ENCODE peak calls at places on chromosomes 12 and 14, in seven cellular contexts. W, R, V, Q, K, Z and O are unnamed samples.

GRCh38 chr14:24425704-24426103 is 3.8 kb downstream of the CBLN3 start:
- DNase-seq in W (no peak), R (peak), V (no peak), Q (no peak), K (no peak), Z (no peak), O (no peak)

GRCh38 chr12:113971392-113971791 is 5.3 kb upstream of the RBM19 start:
- DNase-seq in W (no peak), R (no peak), V (no peak), Q (no peak), K (no peak), Z (no peak), O (no peak)

GRCh38 chr12:18703916-18704315 is 33.9 kb downstream of the PLCZ1 start:
- DNase-seq in W (no peak), R (peak), V (no peak), Q (no peak), K (no peak), Z (no peak), O (no peak)

GRCh38 chr12:104519190-104519857 is 62.6 kb downstream of the CHST11 start:
- DNase-seq in W (no peak), R (peak), V (no peak), Q (no peak), K (no peak), Z (no peak), O (no peak)

GRCh38 chr14:100582496-100583165 is 4.6 kb downstream of the BEGAIN start:
- DNase-seq in W (peak), R (no peak), V (peak), Q (no peak), K (no peak), Z (no peak), O (no peak)

GRCh38 chr14:81990312-81990761 is 456.7 kb upstream of the SEL1L start:
- DNase-seq in W (no peak), R (peak), V (no peak), Q (peak), K (peak), Z (peak), O (peak)

GRCh38 chr12:93825501-93825888 is 148.3 kb downstream of the CRADD start:
- DNase-seq in W (no peak), R (no peak), V (no peak), Q (no peak), K (no peak), Z (no peak), O (no peak)

GRCh38 chr12:5276327-5276880 is 155.5 kb upstream of the NTF3 start:
- DNase-seq in W (no peak), R (no peak), V (no peak), Q (no peak), K (no peak), Z (no peak), O (peak)

GRCh38 chr14:101470266-101470665 is 91.0 kb upstream of the DIO3 start:
- DNase-seq in W (no peak), R (no peak), V (no peak), Q (no peak), K (no peak), Z (no peak), O (no peak)

DNA sequence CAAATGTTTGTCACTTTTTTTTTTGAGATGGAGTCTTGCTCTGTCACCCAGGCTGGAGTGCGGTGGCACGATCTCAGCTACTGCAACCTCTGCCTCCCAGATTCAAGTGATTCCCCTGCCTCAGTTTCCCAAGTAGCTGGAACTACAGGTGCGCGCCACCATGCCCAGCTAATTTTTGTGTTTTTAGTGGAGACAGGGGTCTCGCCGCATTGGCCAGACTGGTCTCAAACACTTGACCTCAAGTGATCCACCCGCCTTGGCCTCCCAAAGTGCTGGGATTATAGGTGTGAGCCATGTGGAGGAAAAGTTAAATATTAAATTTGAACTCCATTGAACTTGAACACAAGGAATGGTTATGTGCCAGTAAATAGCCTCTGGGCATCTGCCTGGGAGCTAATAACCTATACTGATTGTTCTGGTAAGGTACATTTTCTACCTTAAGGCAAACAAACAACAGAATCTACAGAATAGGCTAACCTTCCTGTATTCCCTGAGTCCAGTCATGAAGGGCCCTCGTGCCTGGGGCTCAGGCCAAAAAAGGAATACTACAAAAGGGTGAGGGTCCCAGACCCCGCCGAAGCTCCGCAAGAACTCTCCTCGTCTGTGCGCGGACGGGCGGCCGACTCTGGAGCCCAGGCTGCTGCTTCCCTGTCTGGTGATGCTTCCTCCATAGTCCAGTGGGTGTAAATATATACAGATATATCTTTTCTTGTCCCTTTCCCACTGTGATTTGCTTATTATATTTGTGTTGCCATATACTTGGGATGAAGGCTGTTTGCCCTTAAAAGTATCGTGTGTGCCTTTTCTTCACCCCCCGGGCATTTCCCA is 74.0 kb upstream of the EIF5 start:
- DNase-seq in W (no peak), R (no peak), V (no peak), Q (no peak), K (no peak), Z (no peak), O (no peak)
- H3K4me3 ChIP-seq in W (peak), R (peak), V (peak), Q (peak), K (no peak), Z (peak), O (peak)

GRCh38 chr12:77062846-77063461 is 2.4 kb downstream of the E2F7 start:
- DNase-seq in W (no peak), R (no peak), V (no peak), Q (peak), K (no peak), Z (no peak), O (no peak)
- H3K4me3 ChIP-seq in W (no peak), R (no peak), V (peak), Q (no peak), K (no peak), Z (peak), O (no peak)

GRCh38 chr14:50061664-50062437 is 54.5 kb downstream of the VCPKMT start:
- DNase-seq in W (no peak), R (peak), V (no peak), Q (no peak), K (peak), Z (peak), O (peak)
- H3K4me3 ChIP-seq in W (no peak), R (no peak), V (peak), Q (no peak), K (peak), Z (no peak), O (no peak)

GRCh38 chr14:35240233-35240632 is 51.9 kb upstream of the PSMA6 start:
- DNase-seq in W (no peak), R (no peak), V (no peak), Q (no peak), K (no peak), Z (no peak), O (no peak)

GRCh38 chr14:35234007-35234406 is 58.2 kb upstream of the PSMA6 start:
- DNase-seq in W (no peak), R (peak), V (no peak), Q (no peak), K (no peak), Z (peak), O (no peak)

GRCh38 chr14:35235840-35236239 is 56.3 kb upstream of the PSMA6 start:
- DNase-seq in W (no peak), R (no peak), V (no peak), Q (no peak), K (no peak), Z (no peak), O (no peak)

GRCh38 chr14:35231207-35231755 is 60.9 kb upstream of the PSMA6 start:
- DNase-seq in W (no peak), R (peak), V (no peak), Q (no peak), K (no peak), Z (no peak), O (no peak)

GRCh38 chr14:35236806-35237205 is 55.4 kb upstream of the PSMA6 start:
- DNase-seq in W (no peak), R (no peak), V (no peak), Q (no peak), K (no peak), Z (no peak), O (no peak)
- H3K4me3 ChIP-seq in W (no peak), R (no peak), V (no peak), Q (no peak), K (no peak), Z (no peak), O (no peak)

DNA sequence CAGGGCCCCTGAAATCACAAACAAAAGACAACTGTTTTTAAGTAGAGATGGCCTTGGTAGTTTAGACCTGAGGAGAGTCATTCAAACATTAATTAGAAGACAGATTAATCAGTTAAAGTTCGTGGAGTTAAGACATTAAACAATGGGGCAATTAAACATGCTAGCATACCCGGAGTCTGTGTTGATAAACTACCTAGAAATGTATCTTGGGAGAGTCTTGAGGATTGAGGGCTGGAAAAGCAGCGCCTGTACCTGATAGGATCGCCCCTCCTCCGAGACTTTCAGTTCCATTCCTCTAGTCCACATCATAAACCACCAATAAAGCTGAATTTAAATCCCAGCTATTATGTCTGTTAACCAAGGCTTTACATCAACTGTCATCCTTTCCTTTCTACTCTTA is 1.0 kb upstream of the KRAS start:
- DNase-seq in W (no peak), R (no peak), V (no peak), Q (no peak), K (no peak), Z (no peak), O (no peak)
- H3K4me3 ChIP-seq in W (peak), R (peak), V (peak), Q (peak), K (peak), Z (peak), O (peak)

GRCh38 chr14:76929927-76930326 is 98.6 kb downstream of the IRF2BPL start:
- DNase-seq in W (peak), R (peak), V (no peak), Q (no peak), K (no peak), Z (no peak), O (no peak)
- H3K4me3 ChIP-seq in W (no peak), R (no peak), V (no peak), Q (no peak), K (no peak), Z (no peak), O (no peak)

DNA sequence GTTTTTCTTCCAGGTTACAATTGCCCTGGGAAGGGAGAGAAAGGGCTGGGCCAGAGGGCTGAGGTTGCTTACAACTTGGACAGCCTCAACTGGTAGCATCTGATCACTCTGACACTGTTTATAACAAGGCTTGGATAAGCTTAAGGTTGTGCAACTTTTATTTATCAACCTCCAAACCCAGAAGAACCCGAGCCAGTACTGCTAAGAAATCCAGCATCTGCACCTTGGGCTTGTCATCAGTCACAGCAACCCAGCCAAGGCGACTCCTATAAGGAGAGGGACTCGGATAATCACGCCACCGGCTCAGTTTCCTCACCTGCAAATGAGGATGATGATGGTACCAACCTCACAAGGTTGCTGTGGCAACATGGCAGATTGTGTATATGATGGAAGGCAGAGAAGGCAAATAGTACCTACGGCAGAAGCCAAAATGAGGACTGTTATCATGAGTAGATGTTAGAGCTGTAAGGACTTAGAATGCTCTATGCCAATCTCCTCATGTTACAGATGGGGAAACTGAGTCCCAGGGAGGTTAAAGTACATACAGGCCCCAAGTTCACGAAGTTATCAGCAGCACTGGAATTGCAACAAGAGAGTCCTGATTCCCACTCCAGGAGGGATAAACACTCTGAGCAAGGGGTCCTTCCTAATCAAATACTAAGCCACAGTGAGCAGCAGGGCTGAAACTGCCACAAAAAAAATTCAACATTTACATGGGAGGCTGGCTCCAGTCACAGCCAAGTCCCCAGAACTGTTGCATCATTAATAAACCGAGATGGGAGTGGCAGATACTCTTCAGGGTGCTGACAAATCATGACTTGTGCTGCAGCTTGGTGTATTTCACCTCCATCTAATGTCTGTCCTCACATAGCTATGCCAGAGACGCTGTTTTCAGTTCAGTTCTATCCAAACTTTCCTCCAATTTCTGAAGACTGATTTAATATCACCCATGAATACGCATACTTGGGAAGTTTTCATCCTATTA is 24.4 kb downstream of the NUAK1 start:
- DNase-seq in W (peak), R (peak), V (no peak), Q (no peak), K (no peak), Z (no peak), O (no peak)
- H3K4me3 ChIP-seq in W (no peak), R (no peak), V (no peak), Q (no peak), K (no peak), Z (no peak), O (no peak)